ENCODE peak calls at places on chromosome 21, in five cellular contexts. R is right lobe of liver; M is body of pancreas; G is endodermal cell; A is CD8-positive, alpha-beta memory T cell. H is an unnamed sample. For H3K9me3, the result is how much of the 10 kb centered on the place peaks cover.

GRCh38 chr21:35976929-35977328 is 83.4 kb downstream of the SETD4 start:
- DNase-seq in R (no peak), M (no peak), G (no peak), A (no peak), H (no peak)

GRCh38 chr21:46226920-46227599 is 1.5 kb downstream of the LSS start:
- DNase-seq in R (no peak), M (peak), G (peak), A (no peak), H (no peak)

GRCh38 chr21:43778469-43779335 is 2.6 kb upstream of the CSTB start:
- DNase-seq in R (no peak), M (no peak), G (no peak), A (no peak), H (no peak)

GRCh38 chr21:45853703-45854342 is 127.7 kb upstream of the COL6A1 start:
- DNase-seq in R (no peak), M (no peak), G (peak), A (no peak), H (no peak)

GRCh38 chr21:45330075-45330781 is 42.5 kb upstream of the POFUT2 start:
- DNase-seq in R (peak), M (peak), G (peak), A (no peak), H (no peak)

GRCh38 chr21:16285646-16286223 is 556.0 kb downstream of the USP25 start:
- DNase-seq in R (no peak), M (no peak), G (no peak), A (no peak), H (no peak)

GRCh38 chr21:44513389-44514217 is 26.4 kb downstream of the KRTAP10-1 start:
- DNase-seq in R (no peak), M (peak), G (no peak), A (no peak), H (no peak)

GRCh38 chr21:38114717-38115333 is 142.0 kb upstream of the KCNJ15 start:
- DNase-seq in R (no peak), M (no peak), G (no peak), A (no peak), H (no peak)

GRCh38 chr21:26506951-26507350 is 66.1 kb downstream of the CYYR1 start:
- DNase-seq in R (no peak), M (no peak), G (no peak), A (no peak), H (no peak)

GRCh38 chr21:15552914-15553491 is 176.8 kb upstream of the USP25 start:
- DNase-seq in R (no peak), M (no peak), G (no peak), A (peak), H (no peak)

GRCh38 chr21:44527983-44528633 is 11.9 kb downstream of the KRTAP10-1 start:
- DNase-seq in R (no peak), M (no peak), G (peak), A (no peak), H (no peak)

GRCh38 chr21:36388835-36389234 is 3.6 kb downstream of the CHAF1B start:
- DNase-seq in R (no peak), M (peak), G (peak), A (no peak), H (no peak)

GRCh38 chr21:42409366-42409765 is 5.7 kb downstream of the UBASH3A start:
- DNase-seq in R (no peak), M (no peak), G (no peak), A (no peak), H (no peak)

GRCh38 chr21:42405064-42406059 is 1.7 kb downstream of the UBASH3A start:
- DNase-seq in R (no peak), M (no peak), G (no peak), A (no peak), H (no peak)

GRCh38 chr21:42406201-42406601 is 2.5 kb downstream of the UBASH3A start:
- DNase-seq in R (no peak), M (no peak), G (no peak), A (peak), H (no peak)

GRCh38 chr21:42406846-42407245 is 3.1 kb downstream of the UBASH3A start:
- DNase-seq in R (no peak), M (no peak), G (no peak), A (no peak), H (no peak)

DNA sequence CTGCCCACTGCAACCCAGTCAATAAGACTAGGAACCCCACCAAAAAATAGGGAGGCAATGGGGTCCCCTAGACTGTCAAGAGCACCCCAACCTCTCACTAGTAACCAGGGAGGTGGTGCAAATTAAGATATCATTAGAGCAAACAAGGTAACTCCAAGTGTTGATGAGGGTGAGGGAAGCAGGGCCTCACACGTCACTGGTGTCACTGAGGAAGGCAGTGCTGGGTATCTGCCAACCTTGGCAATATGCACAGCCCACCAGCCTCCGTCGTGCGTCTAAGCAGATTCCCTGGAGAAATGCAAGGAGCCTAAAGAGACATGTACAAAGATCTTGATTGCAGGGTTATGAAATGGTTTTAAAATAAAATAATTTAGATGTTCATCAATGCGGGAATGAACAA is 3.8 kb downstream of the UBASH3A start:
- DNase-seq in R (no peak), M (no peak), G (no peak), A (no peak), H (no peak)
- H3K27ac ChIP-seq in R (no peak), M (no peak), G (no peak), A (peak), H (no peak)

DNA sequence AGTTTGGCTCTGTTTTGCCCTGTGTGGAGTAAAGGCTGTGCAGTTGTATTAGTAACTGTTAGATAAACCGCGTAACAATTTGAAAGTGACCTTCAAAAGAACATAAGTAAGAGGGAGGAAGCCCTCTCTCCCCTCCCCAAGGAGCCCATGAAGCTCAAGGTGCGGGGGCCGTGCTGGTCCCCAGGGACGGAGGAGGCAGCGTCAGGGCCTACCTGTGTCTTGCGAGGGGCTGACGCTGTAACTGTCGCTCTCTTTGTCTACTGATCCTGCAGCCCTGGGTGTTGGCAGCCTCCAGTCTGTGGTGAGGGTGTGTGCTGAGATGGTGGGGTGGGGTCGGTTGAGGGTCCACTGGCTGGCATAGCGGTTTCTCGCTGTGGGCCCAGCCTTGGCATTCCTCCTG is 176.6 kb downstream of the PCP4 start:
- DNase-seq in R (no peak), M (no peak), G (no peak), A (no peak), H (no peak)
- H3K9me3 ChIP-seq in R (under half), M (under half), G (under half), A (under half), H (under half)

GRCh38 chr21:34521561-34521960 is 9.6 kb upstream of the KCNE1 start:
- DNase-seq in R (peak), M (no peak), G (no peak), A (no peak), H (no peak)
- H3K27ac ChIP-seq in R (peak), M (peak), G (no peak), A (no peak), H (no peak)

GRCh38 chr21:23438081-23438480 is 2169.2 kb downstream of the MRPL39 start:
- DNase-seq in R (no peak), M (no peak), G (no peak), A (no peak), H (no peak)
- H3K9me3 ChIP-seq in R (under half), M (under half), G (under half), A (under half), H (under half)

GRCh38 chr21:42286416-42286815 is 28.8 kb downstream of the TFF3 start:
- DNase-seq in R (no peak), M (no peak), G (no peak), A (no peak), H (no peak)

GRCh38 chr21:42285569-42286245 is 29.5 kb downstream of the TFF3 start:
- DNase-seq in R (no peak), M (no peak), G (no peak), A (no peak), H (no peak)

GRCh38 chr21:42288962-42289361 is 26.2 kb downstream of the TFF3 start:
- DNase-seq in R (no peak), M (no peak), G (no peak), A (no peak), H (no peak)

GRCh38 chr21:42289926-42290325 is 25.3 kb downstream of the TFF3 start:
- DNase-seq in R (no peak), M (peak), G (no peak), A (no peak), H (no peak)

DNA sequence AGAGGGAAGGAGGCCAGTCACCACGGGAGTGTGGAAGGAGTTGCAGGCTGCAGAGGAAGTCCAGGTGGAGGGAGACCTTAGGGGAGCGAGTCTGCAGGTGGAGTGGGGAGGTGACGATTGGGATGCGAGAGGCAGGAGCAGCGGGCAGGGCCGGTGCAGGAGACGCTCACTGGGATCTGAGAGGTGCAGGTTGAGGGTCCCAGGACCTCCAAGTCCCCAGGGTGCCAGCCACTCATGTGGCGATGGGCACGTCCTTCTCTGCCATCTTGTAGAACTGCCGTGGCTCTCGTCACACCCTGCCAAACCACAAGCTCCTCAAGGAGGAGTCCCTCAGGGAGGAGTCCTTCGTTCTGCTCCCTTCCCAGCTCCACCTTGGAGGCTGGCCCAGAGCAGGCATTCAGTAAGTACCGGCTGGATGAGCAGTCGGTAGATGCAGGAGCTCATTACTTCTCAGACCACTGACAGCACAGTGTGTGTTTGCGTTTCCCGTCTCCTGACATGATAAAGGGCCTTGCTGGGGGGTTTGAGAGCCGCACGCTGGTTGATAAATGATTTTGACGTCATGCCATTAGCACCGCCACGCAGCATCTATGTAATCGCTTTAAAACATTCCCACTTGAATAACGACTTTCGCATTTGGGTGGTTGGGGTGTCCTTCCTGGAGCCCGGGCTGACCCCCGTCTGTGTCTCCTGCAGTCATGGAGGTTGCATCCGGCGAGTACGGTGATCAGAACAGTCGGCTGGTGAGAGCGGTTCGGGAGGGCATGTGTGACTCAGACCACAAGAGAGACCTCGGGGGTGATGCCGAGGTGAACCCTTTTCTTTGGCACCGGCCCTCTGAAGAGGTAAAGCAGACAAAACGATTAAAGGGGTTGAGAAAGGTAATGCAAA is 27.8 kb downstream of the TFF3 start:
- DNase-seq in R (no peak), M (no peak), G (no peak), A (no peak), H (no peak)
- H3K27ac ChIP-seq in R (no peak), M (no peak), G (no peak), A (no peak), H (no peak)

DNA sequence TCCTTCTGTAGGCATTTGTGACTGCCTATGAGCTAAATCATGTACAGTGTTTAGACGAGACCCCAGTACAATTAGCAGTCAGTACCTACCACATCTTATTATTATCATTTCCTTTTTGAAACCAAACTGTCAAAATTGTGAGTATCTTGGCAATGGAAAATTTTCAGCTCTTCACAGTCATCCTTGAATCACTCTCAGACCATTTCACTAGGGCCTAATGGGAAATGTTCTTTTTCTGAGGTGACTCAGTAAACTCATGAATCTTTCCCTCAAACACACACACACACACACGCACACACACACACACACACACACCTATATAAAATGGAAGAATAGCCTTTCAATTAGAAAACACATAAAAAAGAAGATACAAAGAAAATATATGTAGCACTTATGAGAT is 46.0 kb upstream of the TMPRSS15 start:
- DNase-seq in R (no peak), M (no peak), G (no peak), A (no peak), H (no peak)
- H3K9me3 ChIP-seq in R (under half), M (under half), G (under half), A (under half), H (under half)